ENCODE peak calls at places on chromosomes 7 and 10, in eight cellular contexts. V is esophagus squamous epithelium, M is GM04504, R is DMS79, N is mammary epithelial cell, S is left ventricle myocardium inferior, F is AG04450, O is Calu3. J is an unnamed sample.

GRCh38 chr10:130963786-130964522 is 347.6 kb downstream of the TCERG1L start:
- DNase-seq in V (no peak), M (no peak), R (no peak), N (no peak), S (no peak), F (no peak), O (no peak), J (no peak)

GRCh38 chr7:128879461-128879938 is 16.8 kb downstream of the ATP6V1F start:
- DNase-seq in V (no peak), M (no peak), R (no peak), N (no peak), S (peak; percentile 14), F (no peak), O (no peak), J (no peak)

GRCh38 chr7:48274662-48275061 is 103.4 kb downstream of the ABCA13 start:
- DNase-seq in V (no peak), M (no peak), R (no peak), N (peak; percentile 63), S (no peak), F (no peak), O (no peak), J (no peak)

GRCh38 chr7:84647797-84648762 is 453.5 kb upstream of the SEMA3A start:
- DNase-seq in V (no peak), M (peak; percentile 70), R (no peak), N (no peak), S (no peak), F (peak; percentile 79), O (no peak), J (peak; percentile 8)

GRCh38 chr10:21995557-21995956 is 8.0 kb downstream of the DNAJC1 start:
- DNase-seq in V (no peak), M (no peak), R (no peak), N (no peak), S (no peak), F (no peak), O (no peak), J (no peak)

GRCh38 chr7:83837683-83838082 is 188.7 kb upstream of the SEMA3E start:
- DNase-seq in V (no peak), M (no peak), R (no peak), N (no peak), S (no peak), F (no peak), O (no peak), J (no peak)

GRCh38 chr7:28293529-28293835 is 112.9 kb upstream of the JAZF1 start:
- DNase-seq in V (no peak), M (no peak), R (no peak), N (no peak), S (no peak), F (no peak), O (peak; percentile 48), J (peak; percentile 23)

GRCh38 chr10:110311357-110311949 is 6.7 kb upstream of the SMNDC1 start:
- DNase-seq in V (no peak), M (no peak), R (no peak), N (peak; percentile 47), S (no peak), F (peak; percentile 26), O (peak; percentile 33), J (peak; percentile 59)

GRCh38 chr7:19565602-19566001 is 143.2 kb downstream of the POLR1F start:
- DNase-seq in V (no peak), M (no peak), R (no peak), N (no peak), S (no peak), F (no peak), O (no peak), J (no peak)

GRCh38 chr10:121734517-121735137 is 136.4 kb upstream of the FGFR2 start:
- DNase-seq in V (no peak), M (no peak), R (no peak), N (peak; percentile 10), S (no peak), F (no peak), O (no peak), J (peak; percentile 18)

GRCh38 chr10:43878386-43878785 is 229.7 kb upstream of the ZNF32 start:
- DNase-seq in V (no peak), M (no peak), R (no peak), N (no peak), S (peak; percentile 66), F (no peak), O (no peak), J (no peak)

GRCh38 chr10:119542357-119542989 is at the start of gene RGS10:
- DNase-seq in V (peak; percentile 42), M (peak; percentile 62), R (no peak), N (peak; percentile 86), S (peak; percentile 84), F (no peak), O (peak; percentile 76), J (peak; percentile 79)

GRCh38 chr10:48595533-48595932 is 9.3 kb downstream of the ARHGAP22 start:
- DNase-seq in V (no peak), M (no peak), R (no peak), N (no peak), S (no peak), F (no peak), O (no peak), J (no peak)

GRCh38 chr7:139691253-139691781 is 86.5 kb downstream of the HIPK2 start:
- DNase-seq in V (no peak), M (no peak), R (peak; percentile 30), N (no peak), S (peak; percentile 83), F (no peak), O (no peak), J (no peak)

GRCh38 chr10:102426803-102427287 is 5.5 kb downstream of the CUEDC2 start:
- DNase-seq in V (no peak), M (no peak), R (no peak), N (no peak), S (no peak), F (no peak), O (no peak), J (no peak)

GRCh38 chr7:141663081-141663510 is 38.9 kb downstream of the DENND11 start:
- DNase-seq in V (no peak), M (no peak), R (no peak), N (peak; percentile 52), S (no peak), F (no peak), O (peak; percentile 76), J (peak; percentile 78)

GRCh38 chr10:7587865-7588188 is 78.9 kb downstream of the ITIH5 start:
- DNase-seq in V (no peak), M (no peak), R (no peak), N (no peak), S (no peak), F (no peak), O (no peak), J (no peak)